ENCODE peak calls at places on chromosomes 1 and 21, in seven cellular contexts. T is IMR-90, Y is mesenchymal stem cell, W is mesendoderm, G is H9, B is H1, E is trophoblast cell. L is an unnamed sample.

GRCh38 chr1:167447521-167448136 is 70.7 kb downstream of the CD247 start:
- DNase-seq in T (no peak), Y (no peak), W (peak; percentile 69), G (no peak), B (no peak), E (peak; percentile 12), L (no peak)

GRCh38 chr1:223363057-223363855 is 720 bp downstream of the SUSD4 start:
- DNase-seq in T (peak; percentile 26), Y (peak; percentile 4), W (peak; percentile 52), G (peak; percentile 61), B (peak; percentile 76), E (no peak), L (peak; percentile 41)

GRCh38 chr1:68120136-68120791 is 69.8 kb upstream of the DIRAS3 start:
- DNase-seq in T (peak; percentile 85), Y (peak; percentile 85), W (peak; percentile 86), G (peak; percentile 60), B (peak; percentile 75), E (peak; percentile 89), L (peak; percentile 74)

GRCh38 chr1:3226664-3227371 is 157.8 kb downstream of the PRDM16 start:
- DNase-seq in T (no peak), Y (no peak), W (no peak), G (no peak), B (no peak), E (no peak), L (no peak)

GRCh38 chr1:185670187-185670627 is 64.0 kb upstream of the HMCN1 start:
- DNase-seq in T (peak; percentile 55), Y (peak; percentile 59), W (peak; percentile 68), G (no peak), B (peak; percentile 62), E (peak; percentile 65), L (no peak)

GRCh38 chr1:16162163-16162822 is 6.4 kb upstream of the EPHA2 start:
- DNase-seq in T (no peak), Y (no peak), W (peak; percentile 83), G (peak; percentile 89), B (peak; percentile 87), E (peak; percentile 45), L (peak; percentile 55)

GRCh38 chr1:180935326-180936109 is 22.8 kb downstream of the KIAA1614 start:
- DNase-seq in T (no peak), Y (no peak), W (no peak), G (no peak), B (no peak), E (no peak), L (no peak)

GRCh38 chr1:20430355-20431290 is 55.4 kb downstream of the CAMK2N1 start:
- DNase-seq in T (peak; percentile 18), Y (peak; percentile 33), W (peak; percentile 82), G (peak; percentile 88), B (peak; percentile 94), E (peak; percentile 27), L (peak; percentile 77)

GRCh38 chr1:41735587-41736290 is 183.0 kb downstream of the HIVEP3 start:
- DNase-seq in T (no peak), Y (no peak), W (peak; percentile 13), G (no peak), B (no peak), E (no peak), L (peak; percentile 11)

GRCh38 chr1:209577346-209577745 is 6.2 kb upstream of the CAMK1G start:
- DNase-seq in T (peak; percentile 49), Y (peak; percentile 62), W (no peak), G (no peak), B (no peak), E (no peak), L (no peak)

GRCh38 chr1:46612937-46613660 is 3.5 kb downstream of the MOB3C start:
- DNase-seq in T (no peak), Y (no peak), W (no peak), G (no peak), B (peak; percentile 63), E (no peak), L (peak; percentile 37)

GRCh38 chr1:78691995-78692747 is 42.5 kb downstream of the IFI44 start:
- DNase-seq in T (peak; percentile 65), Y (no peak), W (no peak), G (no peak), B (no peak), E (no peak), L (no peak)

GRCh38 chr21:37984416-37984815 is 68.2 kb upstream of the KCNJ6 start:
- DNase-seq in T (no peak), Y (no peak), W (no peak), G (no peak), B (no peak), E (no peak), L (no peak)
- H3K23ac ChIP-seq in T (no peak overlapping the region), Y (no peak overlapping the region), W (no peak overlapping the region), G (no peak overlapping the region), B (no peak overlapping the region), E (no peak overlapping the region), L (no peak overlapping the region)

DNA sequence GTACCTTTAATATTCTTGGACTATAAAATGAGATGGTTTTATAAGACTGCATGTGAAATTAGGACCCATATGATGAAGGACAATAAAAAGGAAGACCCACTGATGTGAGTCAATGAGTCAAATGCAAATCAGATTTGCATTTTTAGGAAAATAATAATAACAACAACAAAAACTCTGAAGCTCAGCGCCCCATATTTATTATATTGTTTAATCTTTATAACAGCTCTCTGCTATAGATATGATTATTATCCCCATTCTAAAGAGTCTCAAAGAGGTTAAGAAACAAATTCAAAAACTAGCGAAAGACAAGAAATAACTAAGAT is 850 bp upstream of the SELL start:
- DNase-seq in T (no peak), Y (no peak), W (no peak), G (no peak), B (no peak), E (no peak), L (no peak)
- H3K4me2 ChIP-seq in T (no peak overlapping the region), Y (no peak overlapping the region), W (no peak overlapping the region), G (no peak overlapping the region), B (no peak overlapping the region), E (no peak overlapping the region), L (no peak overlapping the region)

DNA sequence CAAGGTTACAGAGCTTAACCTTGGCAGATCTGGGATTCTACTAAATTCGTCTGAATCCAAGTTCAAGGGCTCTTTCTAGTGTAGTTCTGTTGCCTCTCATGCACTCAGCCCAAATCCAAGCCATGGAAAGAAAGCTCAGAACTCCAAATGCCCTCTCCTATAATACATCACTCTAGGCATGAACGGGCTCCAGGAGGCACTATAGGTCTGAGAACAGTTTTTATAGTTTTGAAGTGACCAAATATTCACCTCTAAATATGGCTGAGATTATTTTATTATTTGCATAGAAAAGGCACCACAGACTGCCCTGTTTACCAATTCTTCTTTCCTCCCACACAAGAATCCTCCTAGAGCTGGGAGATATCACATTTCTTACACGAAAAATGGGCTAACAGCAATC is 327.9 kb upstream of the BEND5 start:
- DNase-seq in T (no peak), Y (no peak), W (peak; percentile 1), G (no peak), B (no peak), E (no peak), L (no peak)
- H3K23ac ChIP-seq in T (no peak overlapping the region), Y (no peak overlapping the region), W (no peak overlapping the region), G (no peak overlapping the region), B (no peak overlapping the region), E (no peak overlapping the region), L (no peak overlapping the region)

DNA sequence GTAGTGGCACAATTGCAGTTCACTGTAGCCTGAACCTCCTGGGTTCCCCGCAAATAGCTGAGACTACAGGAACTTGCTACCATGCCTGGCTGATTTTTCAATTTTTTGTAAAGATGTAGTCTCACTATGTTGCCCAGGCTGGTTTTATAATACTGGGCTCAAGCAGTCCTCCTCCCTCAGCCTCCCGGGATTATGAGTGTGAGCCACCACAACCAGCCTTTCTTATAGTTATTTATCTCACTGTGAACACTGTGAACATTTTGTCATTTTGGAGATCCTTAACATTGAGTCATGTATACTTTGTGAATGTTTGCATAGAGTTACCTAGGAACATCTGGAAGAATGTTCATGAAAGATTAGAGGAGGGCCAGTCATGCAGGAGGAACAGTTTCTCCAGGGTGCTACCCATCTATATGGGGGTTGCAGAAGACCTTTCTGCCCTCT is 127.1 kb upstream of the CACYBP start:
- DNase-seq in T (peak; percentile 22), Y (peak; percentile 32), W (peak; percentile 42), G (no peak), B (no peak), E (peak; percentile 92), L (no peak)
- H3K4me2 ChIP-seq in T (no peak overlapping the region), Y (no peak overlapping the region), W (no peak overlapping the region), G (no peak overlapping the region), B (peak overlapping the region; percentile 35), E (no peak overlapping the region), L (no peak overlapping the region)

DNA sequence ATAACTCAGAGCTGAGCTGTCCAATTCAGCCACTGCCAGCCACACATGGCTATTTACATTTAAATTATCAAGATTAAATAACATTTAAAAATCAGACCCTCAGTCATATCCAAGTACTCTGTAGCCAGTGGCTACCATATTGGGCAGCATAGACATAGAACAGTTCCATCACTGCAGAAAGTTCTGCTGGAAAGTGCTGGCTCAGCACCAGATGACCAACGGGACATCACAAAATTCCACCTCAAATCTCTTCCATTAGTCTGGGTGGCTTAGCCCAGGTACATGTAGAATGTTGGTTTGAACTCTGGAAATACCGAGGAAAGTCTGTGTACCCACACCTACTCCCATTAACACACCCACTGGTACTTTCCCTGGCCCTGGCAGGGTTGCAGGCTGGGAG is 129.3 kb downstream of the ZSCAN20 start:
- DNase-seq in T (no peak), Y (no peak), W (no peak), G (no peak), B (no peak), E (no peak), L (no peak)
- H3K23ac ChIP-seq in T (no peak overlapping the region), Y (no peak overlapping the region), W (no peak overlapping the region), G (no peak overlapping the region), B (no peak overlapping the region), E (no peak overlapping the region), L (no peak overlapping the region)

GRCh38 chr1:224622831-224623230 is 6.7 kb downstream of the CNIH3 start:
- DNase-seq in T (no peak), Y (no peak), W (no peak), G (no peak), B (no peak), E (no peak), L (no peak)

GRCh38 chr1:224617410-224618361 is 1.6 kb downstream of the CNIH3 start:
- DNase-seq in T (no peak), Y (no peak), W (peak; percentile 47), G (no peak), B (peak; percentile 57), E (no peak), L (no peak)

GRCh38 chr1:224619209-224619608 is 3.1 kb downstream of the CNIH3 start:
- DNase-seq in T (no peak), Y (no peak), W (no peak), G (no peak), B (no peak), E (no peak), L (no peak)

GRCh38 chr1:224621813-224622682 is 5.9 kb downstream of the CNIH3 start:
- DNase-seq in T (no peak), Y (no peak), W (no peak), G (no peak), B (no peak), E (no peak), L (no peak)

DNA sequence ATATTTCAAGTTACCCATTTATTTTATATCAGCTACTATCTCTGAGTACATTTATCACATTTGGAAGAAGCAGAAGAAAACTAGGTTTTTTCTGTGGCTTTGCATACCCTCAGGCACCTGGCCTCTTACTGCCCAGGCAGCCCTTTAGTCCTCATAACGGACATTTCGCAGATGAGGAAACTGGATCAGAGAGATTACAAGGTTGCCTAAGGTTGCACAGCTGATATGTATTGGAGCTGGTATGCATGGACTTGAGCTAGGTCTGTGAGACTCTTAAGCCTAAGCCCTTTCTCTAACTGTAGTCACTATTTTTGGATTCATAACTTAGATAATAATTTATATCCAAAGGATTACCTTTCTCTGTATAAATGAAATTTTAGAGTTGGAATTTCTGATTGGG is 4.0 kb downstream of the CNIH3 start:
- DNase-seq in T (no peak), Y (no peak), W (no peak), G (no peak), B (no peak), E (peak; percentile 62), L (no peak)
- H3K4me2 ChIP-seq in T (no peak overlapping the region), Y (no peak overlapping the region), W (no peak overlapping the region), G (no peak overlapping the region), B (no peak overlapping the region), E (no peak overlapping the region), L (no peak overlapping the region)

GRCh38 chr1:212233321-212233720 is 51.9 kb upstream of the PPP2R5A start:
- DNase-seq in T (no peak), Y (no peak), W (no peak), G (no peak), B (no peak), E (no peak), L (no peak)
- H3K23ac ChIP-seq in T (peak overlapping the region; percentile 59), Y (no peak overlapping the region), W (no peak overlapping the region), G (no peak overlapping the region), B (no peak overlapping the region), E (no peak overlapping the region), L (no peak overlapping the region)

L was measured in neuronal stem cell.